ENCODE peak calls at places on chromosome 16, in nine cellular contexts. V, Q, S, I, X, Y, D, P and H are unnamed samples.

GRCh38 chr16:51549836-51550235 is 398.8 kb upstream of the SALL1 start:
- DNase-seq in V (no peak), Q (no peak), S (no peak), I (no peak), X (no peak), Y (no peak), D (no peak), P (no peak), H (peak)

GRCh38 chr16:24499193-24499814 is 40.1 kb upstream of the RBBP6 start:
- DNase-seq in V (no peak), Q (no peak), S (peak), I (peak), X (no peak), Y (no peak), D (no peak), P (no peak), H (no peak)

GRCh38 chr16:67206838-67207115 is 7.8 kb downstream of the ELMO3 start:
- DNase-seq in V (no peak), Q (no peak), S (no peak), I (no peak), X (no peak), Y (no peak), D (no peak), P (no peak), H (no peak)

GRCh38 chr16:15518412-15519351 is 84.3 kb downstream of the BMERB1 start:
- DNase-seq in V (no peak), Q (no peak), S (no peak), I (peak), X (peak), Y (no peak), D (no peak), P (no peak), H (peak)

GRCh38 chr16:53041196-53041977 is 11.3 kb downstream of the CHD9NB start:
- DNase-seq in V (peak), Q (peak), S (peak), I (peak), X (peak), Y (peak), D (no peak), P (no peak), H (no peak)

GRCh38 chr16:66455970-66456369 is 28.9 kb downstream of the BEAN1 start:
- DNase-seq in V (no peak), Q (no peak), S (no peak), I (no peak), X (no peak), Y (no peak), D (no peak), P (no peak), H (no peak)

GRCh38 chr16:68388124-68388523 is 60.2 kb downstream of the SMPD3 start:
- DNase-seq in V (no peak), Q (no peak), S (no peak), I (no peak), X (no peak), Y (no peak), D (peak), P (no peak), H (no peak)

GRCh38 chr16:70789231-70789926 is 11.6 kb downstream of the VAC14 start:
- DNase-seq in V (peak), Q (peak), S (no peak), I (no peak), X (peak), Y (no peak), D (no peak), P (no peak), H (peak)

GRCh38 chr16:12559714-12560113 is 244.0 kb downstream of the CPPED1 start:
- DNase-seq in V (no peak), Q (no peak), S (no peak), I (no peak), X (no peak), Y (no peak), D (no peak), P (no peak), H (no peak)

GRCh38 chr16:47877166-47877565 is 278.6 kb downstream of the ABCC12 start:
- DNase-seq in V (no peak), Q (no peak), S (no peak), I (no peak), X (no peak), Y (no peak), D (no peak), P (no peak), H (peak)

GRCh38 chr16:68401871-68402747 is 46.2 kb downstream of the SMPD3 start:
- DNase-seq in V (no peak), Q (no peak), S (no peak), I (no peak), X (no peak), Y (no peak), D (peak), P (no peak), H (no peak)

GRCh38 chr16:23509763-23510153 is 536 bp downstream of the GGA2 start:
- DNase-seq in V (no peak), Q (no peak), S (peak), I (peak), X (no peak), Y (no peak), D (no peak), P (no peak), H (no peak)

GRCh38 chr16:14302031-14302398 is 230.9 kb downstream of the MRTFB start:
- DNase-seq in V (no peak), Q (peak), S (peak), I (peak), X (peak), Y (no peak), D (no peak), P (no peak), H (no peak)

GRCh38 chr16:30867747-30868146 is 26.1 kb downstream of the BCL7C start:
- DNase-seq in V (no peak), Q (no peak), S (peak), I (no peak), X (no peak), Y (no peak), D (no peak), P (no peak), H (no peak)

GRCh38 chr16:79497951-79498350 is 102.6 kb downstream of the MAF start:
- DNase-seq in V (no peak), Q (no peak), S (no peak), I (no peak), X (no peak), Y (no peak), D (no peak), P (no peak), H (no peak)

GRCh38 chr16:22816475-22816874 is 2.5 kb downstream of the HS3ST2 start:
- DNase-seq in V (no peak), Q (no peak), S (no peak), I (no peak), X (no peak), Y (no peak), D (no peak), P (no peak), H (no peak)

GRCh38 chr16:799111-799947 is 1.2 kb downstream of the GNG13 start:
- DNase-seq in V (no peak), Q (no peak), S (no peak), I (no peak), X (no peak), Y (no peak), D (no peak), P (no peak), H (no peak)

GRCh38 chr16:24851700-24852099 is 5.9 kb downstream of the SLC5A11 start:
- DNase-seq in V (no peak), Q (no peak), S (no peak), I (peak), X (no peak), Y (no peak), D (no peak), P (no peak), H (no peak)

GRCh38 chr16:84329016-84329415 is 34.3 kb downstream of the WFDC1 start:
- DNase-seq in V (no peak), Q (no peak), S (no peak), I (no peak), X (peak), Y (no peak), D (no peak), P (no peak), H (no peak)

GRCh38 chr16:228151-228855 is 946 bp downstream of the LUC7L start:
- DNase-seq in V (no peak), Q (no peak), S (peak), I (no peak), X (no peak), Y (no peak), D (no peak), P (no peak), H (no peak)

GRCh38 chr16:88561485-88562369 is 8.5 kb upstream of the ZC3H18 start:
- DNase-seq in V (no peak), Q (peak), S (peak), I (peak), X (no peak), Y (peak), D (no peak), P (no peak), H (no peak)

GRCh38 chr16:15477802-15478201 is 43.4 kb downstream of the BMERB1 start:
- DNase-seq in V (no peak), Q (no peak), S (no peak), I (no peak), X (no peak), Y (no peak), D (no peak), P (no peak), H (no peak)

DNA sequence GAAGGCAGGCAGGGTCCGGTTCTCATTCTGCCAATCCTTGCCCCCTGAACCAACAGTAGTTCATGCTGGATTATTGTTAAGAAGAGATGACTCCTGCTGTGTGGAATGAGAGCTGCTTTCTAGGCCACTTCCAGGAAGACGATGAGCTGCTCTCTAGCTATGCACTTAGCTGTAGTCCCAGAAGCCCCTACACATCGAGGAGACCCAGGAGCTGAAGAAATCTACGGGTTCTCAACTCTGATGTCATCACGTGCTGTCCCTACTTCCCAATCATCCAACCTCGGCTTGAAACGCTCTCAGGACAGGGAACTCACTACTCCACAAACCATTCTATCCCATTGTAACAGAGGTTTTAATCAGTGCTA is 29.0 kb upstream of the EMP2 start:
- DNase-seq in V (no peak), Q (no peak), S (no peak), I (no peak), X (no peak), Y (no peak), D (no peak), P (no peak), H (no peak)
- H3K27ac ChIP-seq in V (no peak), Q (no peak), S (no peak), I (no peak), X (peak), Y (no peak), D (no peak), P (no peak), H (no peak)

GRCh38 chr16:27764427-27764826 is 214.5 kb downstream of the KATNIP start:
- DNase-seq in V (no peak), Q (no peak), S (no peak), I (no peak), X (no peak), Y (no peak), D (no peak), P (no peak), H (no peak)

GRCh38 chr16:27767971-27768591 is 218.1 kb downstream of the KATNIP start:
- DNase-seq in V (no peak), Q (no peak), S (no peak), I (no peak), X (no peak), Y (no peak), D (peak), P (no peak), H (no peak)

GRCh38 chr16:27767081-27767480 is 217.1 kb downstream of the KATNIP start:
- DNase-seq in V (no peak), Q (no peak), S (no peak), I (no peak), X (no peak), Y (no peak), D (peak), P (no peak), H (no peak)

GRCh38 chr16:27764869-27765675 is 215.1 kb downstream of the KATNIP start:
- DNase-seq in V (no peak), Q (no peak), S (no peak), I (no peak), X (no peak), Y (no peak), D (peak), P (no peak), H (no peak)

GRCh38 chr16:27766166-27766925 is 216.4 kb downstream of the KATNIP start:
- DNase-seq in V (no peak), Q (no peak), S (no peak), I (no peak), X (no peak), Y (no peak), D (peak), P (no peak), H (no peak)
- H3K4me3 ChIP-seq in V (no peak), Q (no peak), S (no peak), I (no peak), X (no peak), Y (no peak), D (no peak), P (no peak), H (no peak)

DNA sequence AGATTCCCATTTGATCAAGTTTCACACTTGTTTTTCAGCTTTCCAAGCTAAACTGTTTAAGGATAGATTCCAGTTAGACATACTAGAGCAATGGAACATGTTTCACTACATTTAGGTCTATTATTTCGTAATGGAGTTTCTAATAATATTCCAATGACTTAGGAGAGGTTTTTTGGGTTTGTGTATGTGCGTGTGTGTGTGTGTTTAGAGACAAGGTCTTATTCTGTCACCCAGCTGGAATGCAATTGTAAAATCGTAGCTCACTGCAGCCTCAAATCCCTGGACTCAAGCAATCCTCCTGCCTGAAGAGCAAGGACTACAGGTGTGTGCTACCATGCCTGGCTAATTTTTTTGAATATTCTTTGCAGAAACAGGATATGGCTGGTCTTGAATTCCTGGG is 426.3 kb downstream of the ZFHX3 start:
- DNase-seq in V (no peak), Q (no peak), S (no peak), I (no peak), X (no peak), Y (no peak), D (no peak), P (no peak), H (no peak)
- TF ChIP-seq POLR2AphosphoS5 in V (no peak), Q (no peak), S (no peak), I (no peak), X (no peak), Y (no peak), D (no peak), P (no peak), H (no peak)

GRCh38 chr16:56997264-56997663 is 7.9 kb downstream of the NLRC5 start:
- DNase-seq in V (no peak), Q (no peak), S (no peak), I (no peak), X (peak), Y (no peak), D (no peak), P (no peak), H (no peak)

GRCh38 chr16:56993204-56993603 is 3.8 kb downstream of the NLRC5 start:
- DNase-seq in V (peak), Q (no peak), S (no peak), I (no peak), X (no peak), Y (no peak), D (no peak), P (no peak), H (no peak)

GRCh38 chr16:56994311-56994710 is 5.0 kb downstream of the NLRC5 start:
- DNase-seq in V (no peak), Q (no peak), S (no peak), I (no peak), X (peak), Y (no peak), D (no peak), P (no peak), H (no peak)

GRCh38 chr16:56997931-56998330 is 8.6 kb downstream of the NLRC5 start:
- DNase-seq in V (no peak), Q (no peak), S (no peak), I (no peak), X (peak), Y (no peak), D (no peak), P (no peak), H (no peak)

GRCh38 chr16:56995136-56995805 is 5.9 kb downstream of the NLRC5 start:
- DNase-seq in V (no peak), Q (no peak), S (no peak), I (no peak), X (peak), Y (no peak), D (no peak), P (no peak), H (no peak)
- H3K27ac ChIP-seq in V (no peak), Q (no peak), S (no peak), I (no peak), X (no peak), Y (no peak), D (peak), P (no peak), H (no peak)